ENCODE peak calls at places on chromosomes 1 and 21, in eight cellular contexts. K is astrocyte of the spinal cord, J is GM06990, T is stomach, V is thoracic aorta, Y is colonic mucosa, N is aorta, Z is small intestine. C is an unnamed sample.

GRCh38 chr21:44940116-44940631 is 345 bp downstream of the SLX9 start:
- DNase-seq in Y (no peak), J (no peak), K (no peak), V (no peak), T (no peak), Z (no peak), N (peak), C (no peak)

GRCh38 chr1:36160949-36161485 is 5.1 kb downstream of the MAP7D1 start:
- DNase-seq in V (no peak), T (peak), Z (no peak), N (peak), J (peak), Y (no peak), K (peak), C (peak)

GRCh38 chr1:116934586-116935207 is 25.0 kb downstream of the PTGFRN start:
- DNase-seq in T (no peak), N (no peak), Z (no peak), J (no peak), K (no peak), Y (no peak), V (no peak), C (peak)

GRCh38 chr1:182206628-182207239 is 145.2 kb upstream of the ZNF648 start:
- DNase-seq in Y (peak), Z (no peak), N (peak), J (no peak), V (peak), T (peak), K (peak), C (no peak)

GRCh38 chr1:218397752-218398339 is 52.7 kb downstream of the TGFB2 start:
- DNase-seq in V (no peak), N (no peak), Y (no peak), T (no peak), J (no peak), K (no peak), Z (no peak), C (no peak)

GRCh38 chr1:152037920-152038658 is 1.3 kb upstream of the S100A11 start:
- DNase-seq in Y (no peak), N (no peak), V (no peak), J (no peak), T (no peak), Z (peak), K (no peak), C (peak)

GRCh38 chr1:78840447-78841251 is 165.9 kb downstream of the ADGRL4 start:
- DNase-seq in T (no peak), Z (no peak), K (peak), Y (no peak), N (no peak), J (no peak), V (no peak), C (peak)

GRCh38 chr1:166884040-166884642 is 8.1 kb upstream of the TADA1 start:
- DNase-seq in Y (peak), Z (peak), T (peak), J (peak), N (peak), V (no peak), K (peak), C (peak)

GRCh38 chr1:95254959-95255358 is 20.9 kb downstream of the RWDD3 start:
- DNase-seq in Y (no peak), Z (no peak), J (no peak), T (no peak), V (no peak), N (no peak), K (no peak), C (no peak)

GRCh38 chr1:60227581-60228252 is 154.1 kb upstream of the C1orf87 start:
- DNase-seq in Y (no peak), J (no peak), N (no peak), V (no peak), Z (no peak), T (no peak), K (peak), C (no peak)

GRCh38 chr1:230382060-230382491 is 44.1 kb downstream of the PGBD5 start:
- DNase-seq in K (no peak), V (no peak), N (no peak), Y (no peak), J (no peak), T (no peak), Z (no peak), C (no peak)

GRCh38 chr1:55571767-55572166 is 356.6 kb upstream of the USP24 start:
- DNase-seq in Y (no peak), Z (no peak), T (no peak), J (no peak), K (peak), V (no peak), N (no peak), C (no peak)

GRCh38 chr1:180927841-180928240 is 15.1 kb downstream of the KIAA1614 start:
- DNase-seq in Y (no peak), V (no peak), N (no peak), T (no peak), Z (no peak), J (no peak), K (no peak), C (no peak)

GRCh38 chr1:226133504-226134123 is 52.9 kb downstream of the ACBD3 start:
- DNase-seq in Y (no peak), T (no peak), J (no peak), N (peak), K (no peak), Z (no peak), V (no peak), C (no peak)

GRCh38 chr1:71147637-71148360 is 67.0 kb upstream of the ZRANB2 start:
- DNase-seq in Z (no peak), K (no peak), N (no peak), Y (no peak), J (no peak), V (no peak), T (no peak), C (no peak)

GRCh38 chr1:236287356-236287755 is 5.6 kb upstream of the ERO1B start:
- DNase-seq in K (no peak), Z (no peak), Y (no peak), N (no peak), V (no peak), J (no peak), T (no peak), C (no peak)

GRCh38 chr1:245211761-245212160 is 57.0 kb downstream of the KIF26B start:
- DNase-seq in V (no peak), J (no peak), N (no peak), Y (no peak), Z (no peak), T (no peak), K (no peak), C (no peak)

GRCh38 chr21:14213164-14213563 is 2.4 kb upstream of the LIPI start:
- DNase-seq in N (no peak), T (no peak), Y (no peak), K (no peak), J (no peak), Z (no peak), V (no peak), C (no peak)

GRCh38 chr21:36701912-36702621 is 3.2 kb downstream of the SIM2 start:
- DNase-seq in Z (no peak), K (no peak), J (no peak), V (no peak), Y (no peak), N (no peak), T (no peak), C (no peak)

GRCh38 chr1:22930235-22930912 is 42.3 kb downstream of the LACTBL1 start:
- DNase-seq in J (no peak), T (no peak), N (peak), K (peak), Z (peak), Y (peak), V (no peak), C (peak)

GRCh38 chr21:25582888-25583287 is 24.4 kb downstream of the MRPL39 start:
- DNase-seq in N (no peak), K (no peak), Z (no peak), Y (no peak), J (no peak), V (no peak), T (no peak), C (peak)

GRCh38 chr1:1433804-1434130 is 1.7 kb upstream of the VWA1 start:
- DNase-seq in Z (no peak), Y (peak), V (no peak), N (peak), J (no peak), K (peak), T (peak), C (no peak)

GRCh38 chr1:221723018-221723917 is 18.6 kb downstream of the DUSP10 start:
- DNase-seq in Z (no peak), V (no peak), K (peak), T (no peak), N (no peak), J (no peak), Y (no peak), C (peak)

DNA sequence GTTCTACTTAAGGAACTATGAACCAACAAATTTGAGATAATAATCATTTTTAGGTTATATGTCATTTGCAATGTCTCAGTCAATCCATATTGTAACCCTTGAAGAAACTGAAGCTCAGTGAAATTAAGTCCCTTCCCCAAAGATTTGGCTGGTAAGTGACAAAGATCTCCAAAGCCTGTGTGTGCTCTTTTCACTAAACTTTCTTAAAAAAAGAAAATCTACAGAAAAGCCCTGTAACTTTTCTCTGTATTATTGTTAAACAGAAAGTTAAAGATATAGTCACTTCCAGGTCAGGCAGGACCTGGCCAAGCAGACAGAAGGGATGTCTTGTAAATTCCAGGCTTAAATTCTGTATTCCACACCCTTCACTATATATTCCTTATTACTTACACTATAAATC is 1.5 kb downstream of the LIX1L start:
- DNase-seq in Z (no peak), Y (no peak), V (no peak), J (no peak), N (no peak), T (no peak), K (no peak), C (no peak)
- H3K4me3 ChIP-seq in Z (peak), Y (peak), V (peak), J (peak), N (peak), T (peak), K (peak), C (peak)

GRCh38 chr1:6419397-6419802 is 319 bp downstream of the HES2 start:
- DNase-seq in Z (no peak), N (no peak), T (no peak), V (no peak), J (no peak), K (no peak), Y (no peak), C (no peak)
- H3K4me3 ChIP-seq in Z (peak), N (peak), T (peak), V (peak), J (peak), K (peak), Y (peak), C (no peak)

GRCh38 chr1:208919371-208919770 is 664.1 kb upstream of the CAMK1G start:
- DNase-seq in N (no peak), J (no peak), V (no peak), Y (no peak), T (no peak), Z (no peak), K (no peak), C (no peak)
- H3K4me3 ChIP-seq in N (no peak), J (no peak), V (no peak), Y (no peak), T (no peak), Z (no peak), K (no peak), C (no peak)

GRCh38 chr1:26161408-26162219 is 2.7 kb downstream of the FAM110D start:
- DNase-seq in Y (peak), Z (peak), T (peak), J (no peak), V (no peak), K (peak), N (peak), C (no peak)
- H3K4me3 ChIP-seq in Y (peak), Z (peak), T (peak), J (peak), V (peak), K (peak), N (peak), C (no peak)

DNA sequence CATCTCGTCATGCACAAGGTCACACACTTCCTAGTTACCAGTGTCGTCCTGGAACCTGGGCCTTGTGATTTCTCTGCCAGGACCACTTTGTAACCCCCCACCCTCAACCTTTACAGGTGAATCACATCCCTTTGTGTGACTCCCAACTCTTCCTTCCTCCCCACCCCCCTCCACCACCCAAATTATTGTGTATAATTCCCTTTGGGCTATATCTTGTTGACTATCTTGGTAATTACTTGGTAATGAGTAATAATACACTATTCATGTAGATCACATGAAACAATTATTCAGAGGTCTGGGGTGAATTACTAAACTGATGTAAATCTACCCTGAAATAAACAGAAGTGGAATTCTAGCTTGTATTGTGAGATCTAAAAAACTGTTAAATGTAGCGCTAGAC is 1.7 kb downstream of the KCNK1 start:
- DNase-seq in K (no peak), Z (peak), N (no peak), V (no peak), T (no peak), J (no peak), Y (no peak), C (no peak)
- H3K4me3 ChIP-seq in K (peak), Z (no peak), N (no peak), V (peak), T (peak), J (peak), Y (peak), C (peak)

GRCh38 chr1:204829133-204829532 is 41.5 kb upstream of the NFASC start:
- DNase-seq in V (no peak), T (no peak), J (no peak), N (no peak), K (no peak), Z (no peak), Y (no peak), C (no peak)
- H3K4me3 ChIP-seq in V (peak), T (peak), J (no peak), N (no peak), K (no peak), Z (no peak), Y (no peak), C (no peak)

GRCh38 chr1:2941040-2941439 is 80.2 kb upstream of the ACTRT2 start:
- DNase-seq in Y (no peak), Z (no peak), J (no peak), N (no peak), K (no peak), T (no peak), V (no peak), C (no peak)

GRCh38 chr1:2940178-2940577 is 81.1 kb upstream of the ACTRT2 start:
- DNase-seq in J (no peak), V (no peak), K (no peak), Y (no peak), N (no peak), Z (no peak), T (no peak), C (no peak)

GRCh38 chr1:2941907-2942306 is 79.4 kb upstream of the ACTRT2 start:
- DNase-seq in N (peak), V (no peak), T (no peak), Y (no peak), Z (no peak), J (no peak), K (no peak), C (no peak)

GRCh38 chr1:2943686-2944260 is 77.5 kb upstream of the ACTRT2 start:
- DNase-seq in N (peak), Y (no peak), V (no peak), K (no peak), Z (no peak), T (no peak), J (no peak), C (no peak)

GRCh38 chr1:2942410-2942809 is 78.9 kb upstream of the ACTRT2 start:
- DNase-seq in J (no peak), Z (no peak), Y (no peak), T (no peak), N (peak), V (no peak), K (no peak), C (no peak)
- H3K4me3 ChIP-seq in J (no peak), Z (no peak), Y (no peak), T (no peak), N (no peak), V (no peak), K (no peak), C (no peak)